ENCODE peak calls at places on chromosome 5, in eight cellular contexts. O is neural progenitor cell, G is psoas muscle, V is GM23248, F is lower lobe of right lung, T is ovary, Q is A549, S is right cardiac atrium. U is an unnamed sample.
A peak's percentile ranks its signal among the peaks of the same experiment; 100 is the strongest.

GRCh38 chr5:148746826-148747535 is 79.4 kb upstream of the ADRB2 start:
- DNase-seq in Q (no peak), S (no peak), T (no peak), V (no peak), G (no peak), O (no peak), F (no peak), U (no peak)

GRCh38 chr5:6448622-6449464 is at the start of gene UBE2QL1:
- DNase-seq in Q (peak; percentile 42), O (peak; percentile 58), S (no peak), G (peak; percentile 69), T (peak; percentile 29), V (peak; percentile 20), F (no peak), U (no peak)

GRCh38 chr5:125602184-125602583 is 821.0 kb upstream of the GRAMD2B start:
- DNase-seq in S (no peak), O (no peak), V (no peak), F (no peak), G (no peak), T (no peak), Q (no peak), U (no peak)

GRCh38 chr5:132176987-132177386 is 50.7 kb downstream of the P4HA2 start:
- DNase-seq in Q (no peak), O (no peak), G (no peak), V (peak; percentile 28), T (no peak), F (no peak), S (no peak), U (no peak)

GRCh38 chr5:178762391-178762790 is 31.9 kb upstream of the ZNF354A start:
- DNase-seq in S (no peak), T (no peak), F (no peak), Q (no peak), G (no peak), O (no peak), V (no peak), U (no peak)

GRCh38 chr5:36494756-36495637 is 111.4 kb upstream of the SLC1A3 start:
- DNase-seq in O (no peak), G (no peak), V (peak; percentile 78), T (peak; percentile 28), Q (no peak), S (no peak), F (no peak), U (no peak)

GRCh38 chr5:66708368-66708767 is 112.2 kb downstream of the MAST4 start:
- DNase-seq in O (no peak), F (no peak), V (no peak), T (no peak), S (no peak), G (no peak), Q (no peak), U (no peak)

GRCh38 chr5:171523781-171524180 is 104.3 kb downstream of the FGF18 start:
- DNase-seq in V (no peak), F (no peak), S (no peak), Q (no peak), T (no peak), O (no peak), G (no peak), U (no peak)

GRCh38 chr5:181191526-181192336 is 13.3 kb downstream of the TRIM7 start:
- DNase-seq in V (peak; percentile 98), O (peak; percentile 97), T (peak; percentile 93), S (peak; percentile 98), F (peak; percentile 96), G (peak; percentile 97), Q (peak; percentile 96), U (peak; percentile 78)

GRCh38 chr5:17105744-17106450 is 111.5 kb upstream of the BASP1 start:
- DNase-seq in V (peak; percentile 98), G (peak; percentile 60), F (no peak), T (no peak), Q (no peak), S (no peak), O (no peak), U (no peak)

GRCh38 chr5:158119852-158120708 is 261.1 kb upstream of the CLINT1 start:
- DNase-seq in O (no peak), T (peak; percentile 15), V (peak; percentile 96), G (peak; percentile 42), F (no peak), S (no peak), Q (no peak), U (no peak)

GRCh38 chr5:79396265-79396664 is 117.7 kb downstream of the HOMER1 start:
- DNase-seq in G (no peak), O (no peak), Q (no peak), T (no peak), F (no peak), V (peak; percentile 42), S (no peak), U (no peak)

GRCh38 chr5:93076096-93076495 is 504.9 kb downstream of the NR2F1-AS1 start:
- DNase-seq in Q (no peak), V (peak; percentile 32), O (no peak), G (no peak), T (no peak), S (no peak), F (no peak), U (no peak)

GRCh38 chr5:152592416-152592815 is 187.3 kb upstream of the NMUR2 start:
- DNase-seq in Q (peak; percentile 1), S (no peak), V (no peak), G (no peak), T (no peak), O (no peak), F (no peak), U (no peak)

GRCh38 chr5:138569759-138570158 is 5.4 kb downstream of the HSPA9 start:
- DNase-seq in V (peak; percentile 48), Q (no peak), T (no peak), O (no peak), F (no peak), G (no peak), S (no peak), U (no peak)

GRCh38 chr5:173786296-173787187 is 101.6 kb upstream of the CPEB4 start:
- DNase-seq in T (no peak), V (no peak), F (no peak), G (no peak), Q (no peak), O (peak; percentile 77), S (no peak), U (no peak)
- H3K4me1 ChIP-seq in T (peaks cover 8% of the 10 kb centered on the region), V (peaks cover 30% of the 10 kb centered on the region), F (peaks cover 21% of the 10 kb centered on the region), G (peaks cover 18% of the 10 kb centered on the region), Q (peaks cover 24% of the 10 kb centered on the region), O (peaks cover 12% of the 10 kb centered on the region), S (peaks cover 3% of the 10 kb centered on the region), U (peaks cover 5% of the 10 kb centered on the region)

GRCh38 chr5:136192526-136193395 is at the start of gene SMIM32:
- DNase-seq in V (peak; percentile 44), Q (no peak), O (peak; percentile 79), G (peak; percentile 68), T (no peak), F (no peak), S (peak; percentile 66), U (no peak)

GRCh38 chr5:136190904-136191303 is 2.1 kb downstream of the SMIM32 start:
- DNase-seq in O (no peak), G (no peak), F (no peak), T (no peak), Q (no peak), V (no peak), S (no peak), U (no peak)

GRCh38 chr5:136193396-136193935 is 504 bp upstream of the SMIM32 start:
- DNase-seq in F (no peak), G (no peak), Q (no peak), V (peak; percentile 10), S (no peak), O (no peak), T (no peak), U (no peak)

GRCh38 chr5:136191304-136192014 is 1.5 kb downstream of the SMIM32 start:
- DNase-seq in S (no peak), F (no peak), V (peak; percentile 73), G (no peak), O (peak; percentile 68), T (no peak), Q (no peak), U (no peak)

DNA sequence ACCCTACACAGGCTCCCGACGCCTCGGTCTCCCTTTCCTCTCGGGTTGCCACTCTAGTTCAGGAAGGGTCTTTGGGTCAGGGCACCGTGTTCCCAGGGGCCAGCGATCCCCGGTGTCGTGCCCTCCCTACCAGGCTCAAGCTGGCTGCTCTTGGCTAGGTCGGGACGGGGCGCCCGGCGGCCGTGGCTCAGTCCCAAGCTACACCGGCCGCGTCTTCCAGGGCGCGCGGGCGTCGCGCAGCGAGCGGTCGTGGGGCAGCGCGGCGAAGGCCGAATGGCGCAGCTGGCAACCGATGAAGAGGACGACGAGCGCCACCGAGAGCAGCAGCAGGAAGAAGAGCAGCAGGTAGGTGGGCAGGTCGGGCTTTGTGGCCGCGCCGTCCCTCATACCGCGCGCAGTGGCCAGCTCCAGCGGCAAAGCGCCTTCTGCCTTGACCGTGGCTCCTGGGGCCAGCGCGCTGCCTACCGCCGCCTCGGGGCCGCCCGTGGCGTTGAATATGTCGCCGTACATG is 892 bp downstream of the SMIM32 start:
- DNase-seq in S (no peak), V (peak; percentile 42), F (no peak), O (peak; percentile 33), Q (no peak), T (no peak), G (no peak), U (no peak)
- H3K4me3 ChIP-seq in S (peak overlapping the region; percentile 22), V (peak overlapping the region; percentile 65), F (peak overlapping the region; percentile 38), O (peak overlapping the region; percentile 78), Q (no peak overlapping the region), T (peak overlapping the region; percentile 33), G (peak overlapping the region; percentile 61), U (peak overlapping the region; percentile 56)

GRCh38 chr5:168891175-168891812 is 312.1 kb upstream of the PANK3 start:
- DNase-seq in F (no peak), T (no peak), G (no peak), S (no peak), V (no peak), O (no peak), Q (no peak), U (no peak)
- H3K4me1 ChIP-seq in F (no peaks in the 10 kb centered on the region), T (no peaks in the 10 kb centered on the region), G (no peaks in the 10 kb centered on the region), S (peaks cover 4% of the 10 kb centered on the region), V (peaks cover 3% of the 10 kb centered on the region), O (peaks cover 11% of the 10 kb centered on the region), Q (no peaks in the 10 kb centered on the region), U (no peaks in the 10 kb centered on the region)

GRCh38 chr5:177496111-177497010 is 1.0 kb downstream of the PDLIM7 start:
- DNase-seq in O (peak; percentile 97), S (peak; percentile 93), G (peak; percentile 94), T (peak; percentile 88), V (peak; percentile 96), Q (peak; percentile 86), F (no peak), U (peak; percentile 85)

GRCh38 chr5:177497011-177497296 is 450 bp downstream of the PDLIM7 start:
- DNase-seq in Q (no peak), F (no peak), S (no peak), V (no peak), G (no peak), O (no peak), T (no peak), U (no peak)

GRCh38 chr5:177493795-177494355 is 3.5 kb downstream of the PDLIM7 start:
- DNase-seq in T (no peak), V (no peak), F (no peak), S (no peak), O (no peak), G (no peak), Q (no peak), U (no peak)

GRCh38 chr5:177494356-177495195 is 2.8 kb downstream of the PDLIM7 start:
- DNase-seq in G (peak; percentile 83), S (peak; percentile 92), Q (peak; percentile 82), O (peak; percentile 55), F (peak; percentile 75), V (peak; percentile 94), T (peak; percentile 65), U (peak; percentile 75)

GRCh38 chr5:177495243-177496060 is 2.0 kb downstream of the PDLIM7 start:
- DNase-seq in F (no peak), V (peak; percentile 85), G (peak; percentile 74), Q (peak; percentile 72), T (peak; percentile 65), O (peak; percentile 95), S (peak; percentile 89), U (peak; percentile 90)
- H3K4me3 ChIP-seq in F (peak overlapping the region; percentile 71), V (peak overlapping the region; percentile 86), G (peak overlapping the region; percentile 85), Q (peak overlapping the region; percentile 63), T (peak overlapping the region; percentile 63), O (peak overlapping the region; percentile 57), S (no peak overlapping the region), U (peak overlapping the region; percentile 67)